ENCODE peak calls at places on chromosomes 13 and 19, in eight cellular contexts. R, B, J, D, Z, T, N and F are unnamed samples.

GRCh38 chr13:113448545-113448884 is 4.8 kb downstream of the ADPRHL1 start:
- DNase-seq in J (no peak), B (no peak), N (no peak), R (no peak), Z (no peak), D (no peak), T (peak; percentile 52), F (no peak)

GRCh38 chr19:50377051-50377441 is 789 bp downstream of the NR1H2 start:
- DNase-seq in T (peak; percentile 65), J (no peak), N (peak; percentile 56), Z (no peak), R (no peak), D (peak; percentile 16), B (no peak), F (no peak)

GRCh38 chr13:99028890-99029289 is 51.0 kb upstream of the DOCK9 start:
- DNase-seq in N (peak; percentile 49), J (no peak), B (no peak), Z (no peak), D (no peak), R (peak; percentile 9), T (peak; percentile 27), F (no peak)

GRCh38 chr13:32940601-32941000 is 75.6 kb upstream of the KL start:
- DNase-seq in R (peak; percentile 34), B (peak; percentile 25), Z (no peak), J (no peak), T (no peak), N (no peak), D (peak; percentile 53), F (no peak)

GRCh38 chr13:51341804-51342203 is 2.3 kb downstream of the SERPINE3 start:
- DNase-seq in R (no peak), J (no peak), D (no peak), Z (no peak), N (no peak), T (no peak), B (no peak), F (no peak)

GRCh38 chr19:9793051-9793591 is 24.6 kb upstream of the ZNF846 start:
- DNase-seq in T (peak; percentile 70), N (no peak), Z (peak; percentile 47), J (no peak), B (peak; percentile 24), D (peak; percentile 52), R (peak; percentile 49), F (no peak)

GRCh38 chr19:31338069-31338767 is 11.0 kb downstream of the TSHZ3 start:
- DNase-seq in D (peak; percentile 77), N (peak; percentile 10), B (peak; percentile 85), R (peak; percentile 30), J (peak; percentile 48), Z (no peak), T (no peak), F (no peak)

GRCh38 chr19:3770136-3771032 is 1.6 kb downstream of the RAX2 start:
- DNase-seq in R (no peak), N (no peak), B (no peak), Z (no peak), D (no peak), T (no peak), J (no peak), F (no peak)

GRCh38 chr19:40420766-40421467 is 4.9 kb downstream of the SERTAD1 start:
- DNase-seq in B (peak; percentile 97), N (peak; percentile 68), D (peak; percentile 92), J (peak; percentile 90), Z (peak; percentile 53), R (peak; percentile 95), T (peak; percentile 95), F (no peak)

GRCh38 chr13:95970878-95971277 is 82.3 kb downstream of the UGGT2 start:
- DNase-seq in Z (no peak), B (no peak), N (no peak), R (no peak), D (no peak), J (no peak), T (no peak), F (no peak)

GRCh38 chr13:21688056-21688455 is 17.2 kb downstream of the FGF9 start:
- DNase-seq in R (no peak), B (no peak), D (no peak), N (no peak), Z (no peak), T (no peak), J (no peak), F (no peak)

GRCh38 chr13:98293103-98293502 is 116.0 kb upstream of the RNF113B start:
- DNase-seq in J (no peak), N (no peak), R (no peak), Z (no peak), D (no peak), B (no peak), T (no peak), F (no peak)

GRCh38 chr13:99277629-99278028 is 19.4 kb upstream of the GPR18 start:
- DNase-seq in J (no peak), B (no peak), Z (no peak), T (no peak), D (no peak), N (no peak), R (no peak), F (no peak)

GRCh38 chr13:108322206-108322824 is 52.8 kb downstream of the TNFSF13B start:
- DNase-seq in B (peak; percentile 11), N (peak; percentile 66), Z (no peak), J (no peak), R (peak; percentile 25), T (no peak), D (peak; percentile 67), F (no peak)

GRCh38 chr19:29188704-29189375 is 24.1 kb downstream of the UQCRFS1 start:
- DNase-seq in T (no peak), N (no peak), B (no peak), D (peak; percentile 45), J (no peak), R (peak; percentile 7), Z (no peak), F (no peak)

GRCh38 chr13:30685320-30685859 is 50.0 kb upstream of the ALOX5AP start:
- DNase-seq in B (no peak), N (no peak), R (no peak), T (peak; percentile 41), Z (no peak), D (no peak), J (no peak), F (no peak)

GRCh38 chr13:73056054-73056962 is 2.5 kb upstream of the KLF5 start:
- DNase-seq in Z (no peak), T (no peak), D (peak; percentile 83), R (peak; percentile 88), J (no peak), B (peak; percentile 57), N (no peak), F (no peak)

GRCh38 chr13:31377946-31378345 is 178.2 kb downstream of the B3GLCT start:
- DNase-seq in J (no peak), T (no peak), N (no peak), D (no peak), B (no peak), Z (no peak), R (no peak), F (no peak)

GRCh38 chr13:79402074-79402635 is 3.9 kb downstream of the RBM26 start:
- DNase-seq in T (no peak), N (no peak), Z (no peak), R (no peak), D (no peak), B (no peak), J (no peak), F (no peak)

GRCh38 chr19:45528744-45529453 is 21.6 kb downstream of the VASP start:
- DNase-seq in J (no peak), R (no peak), Z (no peak), B (no peak), D (no peak), T (peak; percentile 84), N (no peak), F (no peak)

GRCh38 chr13:27788271-27788670 is 4.0 kb upstream of the GSX1 start:
- DNase-seq in D (no peak), B (no peak), N (no peak), J (no peak), Z (no peak), R (no peak), T (no peak), F (no peak)